ENCODE peak calls at places on chromosomes 13 and 19, in seven cellular contexts. E is neural progenitor cell, I is PC-3, C is GM23248, Y is OCI-LY7, X is SK-N-SH, F is HCT116. M is an unnamed sample. For H4K20me1, the result is how much of the 10 kb centered on the place peaks cover.

GRCh38 chr19:19485161-19485997 is 30.0 kb downstream of the TSSK6 start:
- DNase-seq in E (no peak), I (no peak), C (peak), Y (no peak), X (no peak), F (no peak), M (no peak)

GRCh38 chr13:44302948-44303575 is 70.6 kb upstream of the SERP2 start:
- DNase-seq in E (no peak), I (no peak), C (no peak), Y (no peak), X (no peak), F (no peak), M (no peak)

GRCh38 chr13:66501187-66501586 is 728.9 kb downstream of the PCDH9 start:
- DNase-seq in E (no peak), I (peak), C (no peak), Y (no peak), X (no peak), F (no peak), M (no peak)

GRCh38 chr19:2202366-2202765 is 33.8 kb downstream of the PLEKHJ1 start:
- DNase-seq in E (no peak), I (no peak), C (no peak), Y (no peak), X (no peak), F (no peak), M (no peak)

GRCh38 chr19:57406516-57407123 is 4.3 kb upstream of the ZNF17 start:
- DNase-seq in E (peak), I (peak), C (peak), Y (peak), X (peak), F (peak), M (peak)

GRCh38 chr13:98508280-98509074 is 68.4 kb downstream of the STK24 start:
- DNase-seq in E (no peak), I (no peak), C (peak), Y (no peak), X (no peak), F (peak), M (no peak)

GRCh38 chr19:3367572-3368440 is 1.4 kb downstream of the NFIC start:
- DNase-seq in E (no peak), I (no peak), C (peak), Y (no peak), X (peak), F (no peak), M (no peak)

GRCh38 chr13:113650275-113650674 is 7.7 kb downstream of the ATP4B start:
- DNase-seq in E (no peak), I (no peak), C (no peak), Y (no peak), X (no peak), F (no peak), M (no peak)

GRCh38 chr13:52848455-52849190 is at the start of gene PCDH8:
- DNase-seq in E (peak), I (no peak), C (peak), Y (no peak), X (peak), F (no peak), M (peak)

GRCh38 chr13:113788413-113789135 is 29.5 kb downstream of the TMEM255B start:
- DNase-seq in E (no peak), I (no peak), C (no peak), Y (no peak), X (no peak), F (no peak), M (no peak)

GRCh38 chr13:113406321-113407102 is 42.6 kb upstream of the GRTP1 start:
- DNase-seq in E (no peak), I (no peak), C (no peak), Y (no peak), X (no peak), F (no peak), M (no peak)

DNA sequence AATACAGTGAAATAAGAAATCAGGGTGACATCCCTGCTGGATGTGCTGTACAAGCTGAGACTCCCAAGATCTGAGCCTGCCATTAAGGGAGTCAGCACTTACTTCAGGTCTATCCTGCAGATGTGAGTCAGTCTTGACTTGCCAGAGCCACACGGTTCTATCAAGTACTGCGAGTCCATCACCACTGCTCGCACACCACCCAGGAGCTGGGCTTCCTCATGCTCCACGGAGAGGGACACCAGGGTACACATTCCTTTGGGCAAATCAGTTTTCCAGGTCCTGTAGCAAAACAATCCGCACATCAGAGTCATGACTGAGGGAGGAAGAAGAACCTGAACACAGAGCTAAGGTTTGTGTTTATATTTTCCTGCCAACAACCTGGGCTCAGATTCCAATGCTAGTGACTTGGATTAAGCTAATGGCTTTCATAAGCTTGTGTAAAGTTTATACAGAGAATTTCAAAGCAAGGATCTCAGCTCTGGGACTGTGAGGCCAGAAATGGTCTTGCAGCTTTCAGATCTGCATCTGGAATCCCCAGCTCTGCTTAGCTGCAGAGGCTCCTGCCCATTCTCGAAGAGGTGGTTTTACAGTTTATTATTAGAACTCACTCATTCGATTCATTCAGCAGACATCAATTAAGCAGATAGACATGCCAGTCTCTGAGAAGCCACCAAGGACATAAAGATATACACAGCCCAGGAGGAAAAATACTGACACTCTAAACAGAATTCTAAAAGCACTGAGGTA is 90.6 kb downstream of the KL start:
- DNase-seq in E (no peak), I (no peak), C (no peak), Y (no peak), X (no peak), F (no peak), M (no peak)
- TF ChIP-seq EZH2phosphoT487 in E (no peak), I (no peak), C (no peak), Y (no peak), X (no peak), F (no peak), M (no peak)

DNA sequence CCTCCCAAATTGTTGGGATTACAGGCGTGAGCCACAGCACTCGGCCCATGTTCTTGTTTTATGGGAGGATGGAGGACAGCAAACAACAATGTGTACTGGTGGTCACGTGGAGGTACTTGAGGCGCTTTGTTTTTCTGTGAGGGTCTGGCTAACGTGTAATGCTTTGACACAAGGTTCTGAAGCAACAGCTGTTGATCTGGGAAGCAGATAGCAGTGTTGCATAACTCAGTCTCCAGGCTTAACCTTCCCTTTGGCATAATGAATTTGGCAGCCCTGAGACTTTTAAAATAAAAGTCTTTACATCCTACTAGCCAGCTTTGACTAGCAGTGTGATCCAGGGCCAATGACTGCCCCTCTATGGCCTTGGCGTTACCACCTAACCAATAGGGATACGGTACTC is 6.9 kb upstream of the ZNF580 start:
- DNase-seq in E (no peak), I (no peak), C (no peak), Y (no peak), X (no peak), F (no peak), M (no peak)
- H3K4me3 ChIP-seq in E (peak), I (no peak), C (no peak), Y (peak), X (no peak), F (peak), M (no peak)

GRCh38 chr19:5694952-5695648 is 5.0 kb downstream of the RPL36 start:
- DNase-seq in E (no peak), I (no peak), C (no peak), Y (no peak), X (peak), F (no peak), M (peak)
- H4K20me1 ChIP-seq in E (half or more), I (half or more), C (under half), Y (under half), X (half or more), F (under half), M (under half)

GRCh38 chr19:49455729-49456128 is 2.7 kb downstream of the ALDH16A1 start:
- DNase-seq in E (no peak), I (no peak), C (peak), Y (no peak), X (no peak), F (no peak), M (no peak)
- TF ChIP-seq EZH2phosphoT487 in E (no peak), I (no peak), C (no peak), Y (no peak), X (no peak), F (no peak), M (no peak)

GRCh38 chr19:681029-681626 is 4.9 kb downstream of the FSTL3 start:
- DNase-seq in E (peak), I (peak), C (peak), Y (peak), X (peak), F (no peak), M (peak)
- H3K4me3 ChIP-seq in E (peak), I (peak), C (peak), Y (peak), X (no peak), F (peak), M (peak)

DNA sequence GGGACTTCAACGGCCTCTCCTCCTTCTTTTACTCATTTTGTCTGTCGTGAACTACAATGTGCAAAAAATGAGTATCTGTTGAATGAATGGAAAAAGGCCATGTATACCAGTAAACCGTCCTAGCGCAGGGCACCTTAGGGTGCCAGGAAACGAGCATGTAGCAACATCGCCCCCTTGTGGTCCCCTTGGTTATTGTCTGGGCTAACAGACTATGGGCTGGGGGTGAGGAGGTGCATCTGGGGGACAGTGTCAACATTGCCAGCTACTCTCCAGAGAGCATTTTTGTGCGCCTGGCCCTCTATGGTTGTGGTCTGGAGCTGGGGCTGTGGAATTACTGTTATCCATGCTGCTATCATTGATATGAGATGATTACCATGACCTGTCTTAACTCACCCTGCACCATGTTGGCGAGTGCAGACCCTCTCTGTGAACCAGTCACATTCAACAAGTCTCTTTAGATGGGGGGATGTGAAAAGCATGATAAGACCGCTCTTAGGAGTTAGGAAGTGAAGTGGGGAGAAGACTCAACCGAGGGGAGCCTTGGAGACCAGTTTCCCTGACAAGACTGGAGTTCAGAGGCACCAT is 22.8 kb upstream of the SIGLEC11 start:
- DNase-seq in E (peak), I (peak), C (peak), Y (peak), X (peak), F (peak), M (peak)
- H4K20me1 ChIP-seq in E (under half), I (under half), C (under half), Y (under half), X (under half), F (under half), M (under half)

GRCh38 chr13:75299913-75300862 is 181.8 kb downstream of the TBC1D4 start:
- DNase-seq in E (no peak), I (peak), C (peak), Y (no peak), X (peak), F (no peak), M (no peak)
- TF ChIP-seq EZH2phosphoT487 in E (no peak), I (no peak), C (no peak), Y (no peak), X (no peak), F (no peak), M (no peak)

DNA sequence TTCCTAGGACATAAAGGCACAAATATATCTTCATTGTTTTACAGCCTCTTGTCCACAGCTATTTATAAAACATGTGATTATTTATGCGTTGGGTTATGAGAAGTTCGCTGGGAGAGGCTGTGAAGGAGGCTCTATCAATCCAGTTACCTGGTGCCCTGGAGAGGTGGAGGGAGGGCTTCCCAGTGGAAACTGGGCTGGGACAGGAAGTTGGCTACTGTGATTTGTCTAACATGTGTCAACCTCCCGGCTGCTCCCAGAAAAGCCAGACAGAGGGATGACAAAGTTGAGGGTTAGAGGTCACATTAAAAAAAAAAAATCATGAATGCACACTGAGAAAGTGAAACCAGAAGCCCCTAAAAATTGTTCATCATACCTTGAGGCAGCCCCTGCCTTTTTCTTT is 346.5 kb downstream of the ZNF536 start:
- DNase-seq in E (no peak), I (no peak), C (no peak), Y (no peak), X (peak), F (no peak), M (no peak)
- H3K4me3 ChIP-seq in E (no peak), I (no peak), C (peak), Y (no peak), X (no peak), F (no peak), M (peak)

DNA sequence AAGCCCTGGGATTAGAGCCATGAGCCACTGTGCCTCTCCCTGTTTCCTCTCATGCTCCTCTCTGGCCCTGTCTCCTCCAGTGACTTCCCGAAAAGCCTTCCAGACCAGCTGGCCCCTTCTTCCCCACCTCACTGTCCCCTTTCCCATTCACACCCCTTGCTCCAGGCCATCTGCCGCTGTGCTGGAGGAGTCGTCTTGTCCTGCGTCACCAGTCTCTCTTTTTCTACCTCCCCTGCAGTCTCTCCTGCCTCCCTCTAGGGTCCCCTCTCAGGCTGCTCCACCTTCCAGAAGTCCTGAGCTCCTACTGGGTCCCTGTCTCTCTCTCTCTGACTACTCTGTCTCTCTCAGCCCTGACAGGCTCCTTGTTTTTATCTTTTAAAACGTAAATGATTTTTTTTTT is 5.3 kb upstream of the FFAR1 start:
- DNase-seq in E (no peak), I (no peak), C (no peak), Y (no peak), X (no peak), F (no peak), M (peak)
- H4K20me1 ChIP-seq in E (under half), I (under half), C (under half), Y (under half), X (under half), F (under half), M (under half)

M was measured in GM23338.